ENCODE peak calls at places on chromosomes 6 and 20, in eight cellular contexts. One of them, this sample, is unnamed.

GRCh38 chr6:144340541-144341371 is 55.6 kb downstream of the UTRN start:
- DNase-seq in adrenal gland: no peak
- DNase-seq in H54: no peak
- DNase-seq in HCT116: no peak
- DNase-seq in lower leg skin: no peak
- DNase-seq in Peyer's patch: no peak
- DNase-seq in tibial nerve: no peak
- DNase-seq in A549: peak
- DNase-seq in this sample: no peak

GRCh38 chr6:37324131-37325033 is 29.4 kb upstream of the RNF8 start:
- DNase-seq in Peyer's patch: no peak
- DNase-seq in HCT116: peak
- DNase-seq in adrenal gland: no peak
- DNase-seq in lower leg skin: no peak
- DNase-seq in tibial nerve: no peak
- DNase-seq in H54: peak
- DNase-seq in A549: no peak
- DNase-seq in this sample: no peak

GRCh38 chr20:34369265-34369664 is 6.2 kb downstream of the ITCH start:
- DNase-seq in adrenal gland: no peak
- DNase-seq in H54: no peak
- DNase-seq in Peyer's patch: no peak
- DNase-seq in tibial nerve: no peak
- DNase-seq in lower leg skin: no peak
- DNase-seq in A549: no peak
- DNase-seq in HCT116: no peak
- DNase-seq in this sample: no peak

GRCh38 chr6:116397960-116398359 is 27.2 kb downstream of the DSE start:
- DNase-seq in tibial nerve: no peak
- DNase-seq in adrenal gland: no peak
- DNase-seq in Peyer's patch: no peak
- DNase-seq in H54: no peak
- DNase-seq in A549: no peak
- DNase-seq in HCT116: no peak
- DNase-seq in lower leg skin: no peak
- DNase-seq in this sample: no peak

GRCh38 chr20:42572320-42573016 is 617.2 kb downstream of the PTPRT start:
- DNase-seq in tibial nerve: no peak
- DNase-seq in HCT116: no peak
- DNase-seq in adrenal gland: no peak
- DNase-seq in A549: no peak
- DNase-seq in Peyer's patch: no peak
- DNase-seq in lower leg skin: no peak
- DNase-seq in H54: no peak
- DNase-seq in this sample: no peak

GRCh38 chr6:146546440-146546839 is 2.8 kb downstream of the RAB32 start:
- DNase-seq in H54: no peak
- DNase-seq in tibial nerve: no peak
- DNase-seq in A549: peak
- DNase-seq in HCT116: no peak
- DNase-seq in adrenal gland: no peak
- DNase-seq in Peyer's patch: no peak
- DNase-seq in lower leg skin: no peak
- DNase-seq in this sample: no peak

GRCh38 chr20:40683221-40683893 is 5.7 kb downstream of the MAFB start:
- DNase-seq in Peyer's patch: no peak
- DNase-seq in lower leg skin: peak
- DNase-seq in H54: no peak
- DNase-seq in adrenal gland: peak
- DNase-seq in A549: no peak
- DNase-seq in tibial nerve: no peak
- DNase-seq in HCT116: no peak
- DNase-seq in this sample: no peak

GRCh38 chr6:120005292-120005976 is 655.9 kb upstream of the MAN1A1 start:
- DNase-seq in adrenal gland: no peak
- DNase-seq in H54: peak
- DNase-seq in tibial nerve: no peak
- DNase-seq in A549: peak
- DNase-seq in Peyer's patch: no peak
- DNase-seq in HCT116: no peak
- DNase-seq in lower leg skin: no peak
- DNase-seq in this sample: no peak

GRCh38 chr6:72930733-72931132 is 294.6 kb downstream of the KHDC1L start:
- DNase-seq in A549: no peak
- DNase-seq in H54: no peak
- DNase-seq in Peyer's patch: no peak
- DNase-seq in adrenal gland: no peak
- DNase-seq in lower leg skin: no peak
- DNase-seq in tibial nerve: no peak
- DNase-seq in HCT116: no peak
- DNase-seq in this sample: no peak

GRCh38 chr6:32843979-32844838 is at the start of gene PSMB8:
- DNase-seq in H54: peak
- DNase-seq in A549: peak
- DNase-seq in adrenal gland: peak
- DNase-seq in tibial nerve: peak
- DNase-seq in HCT116: peak
- DNase-seq in lower leg skin: peak
- DNase-seq in Peyer's patch: peak
- DNase-seq in this sample: peak
- TF ChIP-seq POLR2A in H54: peak
- TF ChIP-seq POLR2A in A549: no peak
- TF ChIP-seq POLR2A in adrenal gland: peak
- TF ChIP-seq POLR2A in tibial nerve: peak
- TF ChIP-seq POLR2A in HCT116: no peak
- TF ChIP-seq POLR2A in lower leg skin: no peak
- TF ChIP-seq POLR2A in Peyer's patch: peak
- TF ChIP-seq POLR2A in this sample: peak

GRCh38 chr20:25032478-25033183 is 25.3 kb downstream of the ACSS1 start:
- DNase-seq in H54: no peak
- DNase-seq in HCT116: no peak
- DNase-seq in A549: no peak
- DNase-seq in tibial nerve: peak
- DNase-seq in lower leg skin: no peak
- DNase-seq in Peyer's patch: no peak
- DNase-seq in adrenal gland: no peak
- DNase-seq in this sample: no peak
- TF ChIP-seq POLR2A in H54: no peak
- TF ChIP-seq POLR2A in HCT116: no peak
- TF ChIP-seq POLR2A in A549: no peak
- TF ChIP-seq POLR2A in tibial nerve: peak
- TF ChIP-seq POLR2A in lower leg skin: no peak
- TF ChIP-seq POLR2A in Peyer's patch: no peak
- TF ChIP-seq POLR2A in adrenal gland: no peak
- TF ChIP-seq POLR2A in this sample: no peak

GRCh38 chr20:45911486-45912343 is at the start of gene PLTP:
- DNase-seq in HCT116: no peak
- DNase-seq in tibial nerve: peak
- DNase-seq in lower leg skin: peak
- DNase-seq in H54: no peak
- DNase-seq in A549: no peak
- DNase-seq in Peyer's patch: peak
- DNase-seq in adrenal gland: peak
- DNase-seq in this sample: peak
- TF ChIP-seq POLR2A in HCT116: no peak
- TF ChIP-seq POLR2A in tibial nerve: no peak
- TF ChIP-seq POLR2A in lower leg skin: no peak
- TF ChIP-seq POLR2A in H54: peak
- TF ChIP-seq POLR2A in A549: no peak
- TF ChIP-seq POLR2A in Peyer's patch: peak
- TF ChIP-seq POLR2A in adrenal gland: peak
- TF ChIP-seq POLR2A in this sample: peak

DNA sequence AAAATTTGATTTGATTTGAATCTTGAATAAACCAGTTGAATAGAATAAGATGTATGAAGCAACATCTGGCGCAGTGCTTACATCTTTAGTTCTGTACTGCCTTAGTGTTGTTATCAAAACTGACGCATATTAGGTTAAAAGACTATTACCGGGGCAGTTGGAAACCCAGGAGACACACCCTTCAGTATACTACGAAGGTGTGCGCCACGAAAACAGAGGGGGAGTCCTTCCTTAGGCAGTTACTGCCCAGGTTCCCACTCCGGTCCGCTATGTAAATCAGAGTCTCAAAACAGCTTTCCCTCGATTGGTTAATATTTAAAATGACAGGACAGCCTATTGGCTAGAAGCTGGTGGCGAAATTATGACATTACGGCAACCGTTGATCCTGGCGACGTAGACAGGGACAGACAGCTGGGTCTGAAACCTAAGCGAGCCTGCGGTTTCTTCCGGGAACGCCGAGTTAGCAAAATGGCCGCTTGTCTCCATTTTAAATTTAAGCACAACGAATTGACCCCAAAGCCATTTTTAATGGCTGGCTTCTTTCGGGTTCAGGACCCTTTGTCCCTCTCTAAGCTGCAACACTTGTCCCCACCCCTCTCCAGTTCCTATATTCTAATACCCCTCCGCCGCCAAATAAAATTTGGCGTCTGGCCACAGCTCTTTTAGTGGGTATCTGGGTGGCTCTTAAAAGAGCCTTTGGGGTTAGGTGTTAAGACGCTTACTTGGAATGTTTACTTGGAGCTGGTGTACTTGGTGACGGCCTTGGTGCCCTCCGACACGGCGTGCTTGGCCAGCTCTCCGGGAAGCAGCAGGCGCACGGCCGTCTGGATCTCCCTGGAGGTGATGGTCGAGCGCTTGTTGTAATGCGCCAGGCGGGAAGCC is 35.8 kb downstream of the HFE start:
- DNase-seq in lower leg skin: peak
- DNase-seq in H54: peak
- DNase-seq in A549: peak
- DNase-seq in Peyer's patch: peak
- DNase-seq in tibial nerve: peak
- DNase-seq in adrenal gland: peak
- DNase-seq in HCT116: peak
- DNase-seq in this sample: peak
- TF ChIP-seq POLR2A in lower leg skin: no peak
- TF ChIP-seq POLR2A in H54: peak
- TF ChIP-seq POLR2A in A549: peak
- TF ChIP-seq POLR2A in Peyer's patch: peak
- TF ChIP-seq POLR2A in tibial nerve: peak
- TF ChIP-seq POLR2A in adrenal gland: peak
- TF ChIP-seq POLR2A in HCT116: peak
- TF ChIP-seq POLR2A in this sample: peak